ENCODE peak calls at places on chromosomes 16 and 17, in eight cellular contexts. S, U, R, V, A, B, X and Y are unnamed samples.

GRCh38 chr16:50617630-50618184 is 63.4 kb downstream of the SNX20 start:
- DNase-seq in S (no peak), U (no peak), R (no peak), V (no peak), A (no peak), B (no peak), X (no peak), Y (no peak)

GRCh38 chr17:44918006-44918405 is 2.7 kb upstream of the GFAP start:
- DNase-seq in S (no peak), U (no peak), R (no peak), V (no peak), A (no peak), B (no peak), X (no peak), Y (no peak)

GRCh38 chr17:27245230-27245696 is 48.7 kb upstream of the WSB1 start:
- DNase-seq in S (peak; percentile 80), U (peak; percentile 93), R (peak; percentile 55), V (no peak), A (no peak), B (peak; percentile 3), X (peak; percentile 92), Y (peak; percentile 79)

GRCh38 chr17:80832266-80832676 is 159.4 kb upstream of the CHMP6 start:
- DNase-seq in S (peak; percentile 88), U (no peak), R (no peak), V (peak; percentile 60), A (no peak), B (no peak), X (peak; percentile 19), Y (peak; percentile 25)

GRCh38 chr17:48961516-48962233 is 6.7 kb downstream of the GIP start:
- DNase-seq in S (peak; percentile 65), U (no peak), R (no peak), V (no peak), A (no peak), B (no peak), X (peak; percentile 57), Y (peak; percentile 87)

GRCh38 chr17:6701719-6702118 is 11.4 kb downstream of the SLC13A5 start:
- DNase-seq in S (no peak), U (no peak), R (no peak), V (no peak), A (no peak), B (no peak), X (no peak), Y (peak; percentile 60)

GRCh38 chr16:55489119-55489955 is 10.3 kb downstream of the MMP2 start:
- DNase-seq in S (no peak), U (no peak), R (no peak), V (no peak), A (no peak), B (no peak), X (no peak), Y (no peak)

GRCh38 chr17:73555199-73555810 is 88.9 kb downstream of the SDK2 start:
- DNase-seq in S (no peak), U (no peak), R (no peak), V (no peak), A (no peak), B (no peak), X (no peak), Y (no peak)

GRCh38 chr16:14113344-14113743 is 42.2 kb downstream of the MRTFB start:
- DNase-seq in S (no peak), U (no peak), R (no peak), V (no peak), A (no peak), B (no peak), X (no peak), Y (no peak)

GRCh38 chr17:48351916-48352332 is 78.1 kb downstream of the SKAP1 start:
- DNase-seq in S (peak; percentile 8), U (no peak), R (no peak), V (no peak), A (no peak), B (peak; percentile 23), X (peak; percentile 47), Y (peak; percentile 41)

GRCh38 chr17:45408611-45409421 is 23.9 kb downstream of the ARHGAP27 start:
- DNase-seq in S (peak; percentile 34), U (no peak), R (no peak), V (no peak), A (no peak), B (no peak), X (no peak), Y (no peak)

GRCh38 chr16:85146532-85146797 is 34.2 kb upstream of the CIBAR2 start:
- DNase-seq in S (no peak), U (no peak), R (no peak), V (no peak), A (no peak), B (no peak), X (no peak), Y (no peak)

GRCh38 chr17:68598074-68598473 is 3.1 kb downstream of the FAM20A start:
- DNase-seq in S (no peak), U (no peak), R (no peak), V (no peak), A (no peak), B (no peak), X (no peak), Y (no peak)

GRCh38 chr17:32349503-32349853 is 479 bp upstream of the ZNF207 start:
- DNase-seq in S (no peak), U (no peak), R (no peak), V (no peak), A (no peak), B (no peak), X (no peak), Y (no peak)

GRCh38 chr16:75029854-75030253 is 31.0 kb downstream of the ZNRF1 start:
- DNase-seq in S (peak; percentile 65), U (no peak), R (no peak), V (no peak), A (no peak), B (no peak), X (peak; percentile 75), Y (no peak)

GRCh38 chr16:20904507-20905079 is 4.0 kb downstream of the LYRM1 start:
- DNase-seq in S (peak; percentile 71), U (no peak), R (no peak), V (no peak), A (no peak), B (peak; percentile 30), X (peak; percentile 80), Y (no peak)

GRCh38 chr17:27282054-27282501 is 11.8 kb upstream of the WSB1 start:
- DNase-seq in S (peak; percentile 40), U (no peak), R (no peak), V (no peak), A (no peak), B (no peak), X (peak; percentile 9), Y (no peak)

GRCh38 chr17:50452627-50453300 is 15.9 kb downstream of the CHAD start:
- DNase-seq in S (peak; percentile 25), U (no peak), R (no peak), V (no peak), A (no peak), B (no peak), X (peak; percentile 13), Y (peak; percentile 42)

GRCh38 chr16:55035037-55035436 is 104.4 kb downstream of the IRX5 start:
- DNase-seq in S (no peak), U (peak; percentile 48), R (no peak), V (no peak), A (no peak), B (no peak), X (no peak), Y (no peak)

GRCh38 chr17:68198931-68199836 is 48.7 kb upstream of the AMZ2 start:
- DNase-seq in S (no peak), U (peak; percentile 42), R (no peak), V (no peak), A (no peak), B (peak; percentile 35), X (no peak), Y (no peak)

GRCh38 chr16:55668337-55669281 is 12.8 kb downstream of the SLC6A2 start:
- DNase-seq in S (peak; percentile 64), U (no peak), R (no peak), V (peak; percentile 35), A (no peak), B (no peak), X (no peak), Y (no peak)

GRCh38 chr17:3002538-3003301 is 60.7 kb downstream of the OR1D5 start:
- DNase-seq in S (no peak), U (peak; percentile 55), R (no peak), V (no peak), A (no peak), B (no peak), X (no peak), Y (no peak)

GRCh38 chr16:8848939-8849391 is 19.8 kb downstream of the CARHSP1 start:
- DNase-seq in S (peak; percentile 84), U (no peak), R (no peak), V (peak; percentile 54), A (no peak), B (no peak), X (peak; percentile 80), Y (peak; percentile 74)